ENCODE peak calls at places on chromosomes 13 and 19, in nine cellular contexts. K, G, D, A, W, O, I, N and J are unnamed samples.
A peak's percentile ranks its signal among the peaks of the same experiment; 100 is the strongest.

GRCh38 chr13:31767175-31767900 is 28.0 kb downstream of the RXFP2 start:
- DNase-seq in O (no peak), N (peak; percentile 58), A (no peak), G (peak; percentile 98), W (no peak), K (no peak), I (no peak), D (no peak), J (no peak)

GRCh38 chr19:34288381-34288780 is 34.0 kb downstream of the GARRE1 start:
- DNase-seq in O (no peak), G (no peak), I (no peak), D (no peak), N (no peak), A (no peak), W (no peak), K (no peak), J (no peak)

GRCh38 chr13:26062853-26063444 is 11.1 kb upstream of the SHISA2 start:
- DNase-seq in D (no peak), O (no peak), I (no peak), A (peak; percentile 55), W (peak; percentile 64), K (peak; percentile 59), G (peak; percentile 41), N (no peak), J (peak; percentile 43)

GRCh38 chr13:105972811-105973590 is 562.5 kb downstream of the EFNB2 start:
- DNase-seq in D (no peak), W (no peak), G (no peak), A (no peak), N (no peak), I (no peak), O (no peak), K (no peak), J (no peak)

GRCh38 chr19:35901055-35901644 is 810 bp upstream of the NFKBID start:
- DNase-seq in K (no peak), I (no peak), N (no peak), W (no peak), O (no peak), D (no peak), A (no peak), G (peak; percentile 53), J (no peak)

GRCh38 chr13:102091231-102091630 is 310.6 kb downstream of the FGF14 start:
- DNase-seq in O (no peak), K (peak; percentile 50), A (no peak), D (no peak), W (no peak), N (no peak), G (no peak), I (no peak), J (no peak)

GRCh38 chr19:15265849-15266248 is 33.6 kb upstream of the EPHX3 start:
- DNase-seq in K (no peak), W (peak; percentile 97), O (peak; percentile 94), I (peak; percentile 88), G (peak; percentile 92), A (no peak), N (no peak), D (no peak), J (peak; percentile 76)

GRCh38 chr19:15432018-15432494 is 13.3 kb upstream of the AKAP8L start:
- DNase-seq in G (no peak), K (no peak), O (no peak), W (peak; percentile 13), D (no peak), I (no peak), N (no peak), A (no peak), J (no peak)

GRCh38 chr19:39032164-39032918 is at the start of gene FBXO27:
- DNase-seq in N (no peak), A (no peak), K (peak; percentile 26), W (no peak), I (peak; percentile 72), D (no peak), G (no peak), O (no peak), J (peak; percentile 10)

GRCh38 chr13:112431734-112432133 is 55.6 kb downstream of the SPACA7 start:
- DNase-seq in A (no peak), D (no peak), N (no peak), G (no peak), I (no peak), K (no peak), W (no peak), O (no peak), J (no peak)

GRCh38 chr13:98827449-98827848 is 75.0 kb upstream of the SLC15A1 start:
- DNase-seq in G (no peak), A (no peak), K (no peak), D (no peak), N (no peak), W (no peak), I (no peak), O (no peak), J (no peak)

GRCh38 chr13:20118268-20119140 is 42.3 kb downstream of the GJA3 start:
- DNase-seq in N (no peak), G (peak; percentile 36), K (no peak), I (peak; percentile 91), A (peak; percentile 23), O (peak; percentile 68), W (peak; percentile 39), D (no peak), J (peak; percentile 44)

GRCh38 chr13:108549989-108550388 is 79.4 kb upstream of the MYO16 start:
- DNase-seq in W (no peak), I (no peak), K (no peak), N (no peak), A (no peak), G (no peak), D (no peak), O (no peak), J (no peak)

GRCh38 chr13:97407540-97407939 is 26.4 kb upstream of the RAP2A start:
- DNase-seq in O (no peak), W (no peak), N (no peak), G (no peak), A (no peak), D (no peak), I (no peak), K (no peak), J (no peak)

GRCh38 chr13:42211704-42212103 is 60.2 kb upstream of the AKAP11 start:
- DNase-seq in A (no peak), O (no peak), N (no peak), K (no peak), G (peak; percentile 16), W (no peak), D (no peak), I (no peak), J (no peak)

GRCh38 chr13:82467626-82468025 is 1414.6 kb downstream of the SLITRK1 start:
- DNase-seq in G (no peak), W (no peak), N (no peak), O (no peak), I (no peak), A (no peak), D (no peak), K (no peak), J (no peak)

GRCh38 chr19:4064551-4065260 is 2.0 kb downstream of the ZBTB7A start:
- DNase-seq in W (peak; percentile 35), A (peak; percentile 48), K (peak; percentile 52), D (peak; percentile 89), N (no peak), G (no peak), O (peak; percentile 73), I (peak; percentile 85), J (peak; percentile 50)

GRCh38 chr13:40635315-40635995 is 31.0 kb downstream of the FOXO1 start:
- DNase-seq in I (no peak), O (no peak), D (no peak), G (no peak), W (no peak), K (no peak), N (no peak), A (no peak), J (no peak)

GRCh38 chr13:102580552-102581169 is 16.1 kb upstream of the TPP2 start:
- DNase-seq in N (no peak), O (no peak), I (no peak), G (peak; percentile 30), K (peak; percentile 54), D (no peak), A (peak; percentile 65), W (peak; percentile 74), J (peak; percentile 49)

GRCh38 chr13:51715613-51716012 is 88.3 kb downstream of the DHRS12 start:
- DNase-seq in W (no peak), N (no peak), K (no peak), D (no peak), G (no peak), I (no peak), O (no peak), A (no peak), J (no peak)

GRCh38 chr13:113835461-113836274 is 28.2 kb downstream of the GAS6 start:
- DNase-seq in I (no peak), K (no peak), A (no peak), W (no peak), G (peak; percentile 55), D (no peak), O (peak; percentile 44), N (no peak), J (no peak)

GRCh38 chr13:102688306-102688973 is 6.4 kb downstream of the METTL21C start:
- DNase-seq in O (no peak), I (no peak), N (no peak), A (no peak), W (no peak), G (no peak), K (no peak), D (no peak), J (no peak)

GRCh38 chr19:9413240-9413954 is 22.0 kb downstream of the ZNF266 start:
- DNase-seq in I (no peak), A (no peak), W (no peak), K (no peak), D (no peak), G (no peak), O (no peak), N (no peak), J (no peak)
- H3K9me3 ChIP-seq in I (peaks cover 80% of the 10 kb centered on the region), A (peaks cover 26% of the 10 kb centered on the region), W (peaks cover 28% of the 10 kb centered on the region), K (peaks cover 32% of the 10 kb centered on the region), D (peaks cover 77% of the 10 kb centered on the region), G (peaks cover 57% of the 10 kb centered on the region), O (peaks cover 33% of the 10 kb centered on the region), N (peaks cover 35% of the 10 kb centered on the region), J (no peaks in the 10 kb centered on the region)

GRCh38 chr19:19711306-19711933 is 21.5 kb downstream of the ZNF14 start:
- DNase-seq in I (no peak), W (no peak), G (no peak), K (no peak), A (no peak), D (no peak), N (no peak), O (no peak), J (no peak)
- H3K9me3 ChIP-seq in I (peaks cover 96% of the 10 kb centered on the region), W (peaks cover 40% of the 10 kb centered on the region), G (peaks cover 87% of the 10 kb centered on the region), K (peaks cover 53% of the 10 kb centered on the region), A (peaks cover 34% of the 10 kb centered on the region), D (peaks cover 96% of the 10 kb centered on the region), N (peaks cover 57% of the 10 kb centered on the region), O (peaks cover 37% of the 10 kb centered on the region), J (no peaks in the 10 kb centered on the region)

GRCh38 chr19:57642396-57643046 is 9.6 kb downstream of the ZNF211 start:
- DNase-seq in K (no peak), O (no peak), I (no peak), A (no peak), N (no peak), D (peak; percentile 11), G (no peak), W (no peak), J (peak; percentile 58)
- H3K9me3 ChIP-seq in K (peaks cover 12% of the 10 kb centered on the region), O (peaks cover 42% of the 10 kb centered on the region), I (peaks cover 62% of the 10 kb centered on the region), A (peaks cover 17% of the 10 kb centered on the region), N (peaks cover 2% of the 10 kb centered on the region), D (peaks cover 59% of the 10 kb centered on the region), G (peaks cover 42% of the 10 kb centered on the region), W (peaks cover 16% of the 10 kb centered on the region), J (no peaks in the 10 kb centered on the region)

DNA sequence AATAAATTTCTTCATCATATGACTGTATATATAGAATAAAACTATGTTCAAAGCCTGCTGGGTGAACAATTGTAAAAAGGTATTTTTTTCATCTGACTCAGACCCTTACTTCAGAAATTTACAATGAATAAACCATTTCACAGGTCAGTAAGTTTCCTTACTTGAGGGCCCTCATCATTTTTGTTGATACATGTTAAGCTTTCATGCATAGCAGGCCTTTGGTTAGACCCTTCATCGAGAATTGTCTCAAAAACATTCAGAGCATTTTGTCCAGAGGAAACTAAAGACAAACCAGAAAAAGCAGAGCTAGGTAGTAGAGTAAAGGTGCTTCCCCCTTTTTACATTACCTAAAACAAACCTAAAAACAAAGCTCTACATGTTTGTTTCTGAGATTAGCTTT is 46.2 kb downstream of the FNDC3A start:
- DNase-seq in I (no peak), G (peak; percentile 22), W (no peak), A (no peak), O (no peak), D (no peak), N (no peak), K (no peak), J (no peak)
- H3K9me3 ChIP-seq in I (no peaks in the 10 kb centered on the region), G (no peaks in the 10 kb centered on the region), W (no peaks in the 10 kb centered on the region), A (no peaks in the 10 kb centered on the region), O (no peaks in the 10 kb centered on the region), D (no peaks in the 10 kb centered on the region), N (peaks cover 5% of the 10 kb centered on the region), K (no peaks in the 10 kb centered on the region), J (no peaks in the 10 kb centered on the region)